ENCODE peak calls at places on chromosomes 13 and 19, in eight cellular contexts. Z, D, J, E, G, X, O and U are unnamed samples.
A peak's percentile ranks its signal among the peaks of the same experiment; 100 is the strongest.

GRCh38 chr19:7869453-7869909 is 4.7 kb downstream of the PRR36 start:
- DNase-seq in E (peak; percentile 34), Z (peak; percentile 73), G (peak; percentile 84), X (no peak), D (peak; percentile 84), O (peak; percentile 82), J (no peak), U (no peak)

GRCh38 chr13:22256111-22256639 is 585.3 kb downstream of the FGF9 start:
- DNase-seq in O (no peak), D (no peak), X (no peak), G (no peak), E (no peak), J (no peak), Z (no peak), U (no peak)

GRCh38 chr19:6679139-6679538 is 9.2 kb upstream of the TNFSF14 start:
- DNase-seq in G (no peak), Z (no peak), J (no peak), D (no peak), O (no peak), E (no peak), X (no peak), U (no peak)

GRCh38 chr19:47247308-47247990 is 8.9 kb upstream of the CCDC9 start:
- DNase-seq in Z (peak; percentile 83), O (peak; percentile 85), E (peak; percentile 76), J (peak; percentile 49), G (peak; percentile 74), D (peak; percentile 78), X (peak; percentile 56), U (no peak)

GRCh38 chr13:111338841-111339240 is 18.4 kb downstream of the TEX29 start:
- DNase-seq in Z (no peak), E (no peak), D (no peak), O (no peak), X (no peak), J (no peak), G (no peak), U (no peak)

GRCh38 chr19:5628919-5629481 is 6.1 kb downstream of the SAFB start:
- DNase-seq in X (no peak), G (no peak), Z (no peak), J (no peak), O (no peak), E (no peak), D (no peak), U (no peak)

GRCh38 chr19:45469835-45470146 is 2.0 kb downstream of the FOSB start:
- DNase-seq in G (peak; percentile 93), D (no peak), X (no peak), O (peak; percentile 91), J (no peak), E (no peak), Z (peak; percentile 93), U (no peak)

GRCh38 chr19:9939301-9939913 is 3.1 kb upstream of the OLFM2 start:
- DNase-seq in E (no peak), O (no peak), G (no peak), Z (peak; percentile 52), J (no peak), D (no peak), X (no peak), U (no peak)

GRCh38 chr13:32501058-32501457 is 37.5 kb downstream of the N4BP2L2 start:
- DNase-seq in E (no peak), O (no peak), X (no peak), D (no peak), G (no peak), Z (no peak), J (no peak), U (no peak)

GRCh38 chr13:32695602-32696250 is 109.5 kb downstream of the PDS5B start:
- DNase-seq in O (no peak), J (no peak), X (no peak), E (no peak), Z (peak; percentile 2), G (no peak), D (no peak), U (no peak)

GRCh38 chr19:11873762-11874161 is 13.8 kb upstream of the ZNF69 start:
- DNase-seq in G (no peak), D (no peak), O (no peak), E (no peak), J (no peak), Z (no peak), X (no peak), U (no peak)

GRCh38 chr13:32537580-32538233 is 888 bp downstream of the N4BP2L2 start:
- DNase-seq in E (peak; percentile 36), O (peak; percentile 26), Z (peak; percentile 44), D (peak; percentile 56), G (no peak), X (no peak), J (no peak), U (no peak)

GRCh38 chr13:42815686-42816085 is 34.3 kb downstream of the FAM216B start:
- DNase-seq in O (no peak), G (no peak), X (no peak), Z (no peak), E (no peak), D (no peak), J (no peak), U (no peak)

GRCh38 chr13:81872581-81872980 is 1531.7 kb upstream of the SPRY2 start:
- DNase-seq in Z (peak; percentile 16), E (no peak), D (no peak), X (peak; percentile 9), G (peak; percentile 8), O (no peak), J (no peak), U (no peak)

GRCh38 chr19:47598407-47599349 is 10.3 kb upstream of the BICRA start:
- DNase-seq in X (peak; percentile 93), J (peak; percentile 89), E (peak; percentile 69), O (peak; percentile 41), Z (peak; percentile 85), D (no peak), G (no peak), U (peak; percentile 94)

GRCh38 chr13:42781362-42781761 is at the start of gene FAM216B:
- DNase-seq in G (no peak), D (no peak), O (no peak), J (no peak), E (no peak), X (no peak), Z (no peak), U (no peak)

GRCh38 chr13:34816118-34816517 is 126.0 kb upstream of the NBEA start:
- DNase-seq in G (no peak), O (no peak), J (no peak), E (no peak), X (no peak), Z (no peak), D (no peak), U (no peak)

GRCh38 chr19:45404557-45405434 is at the start of gene PPP1R13L:
- DNase-seq in D (peak; percentile 91), E (peak; percentile 72), G (peak; percentile 92), Z (peak; percentile 67), X (peak; percentile 42), J (no peak), O (peak; percentile 92), U (no peak)

DNA sequence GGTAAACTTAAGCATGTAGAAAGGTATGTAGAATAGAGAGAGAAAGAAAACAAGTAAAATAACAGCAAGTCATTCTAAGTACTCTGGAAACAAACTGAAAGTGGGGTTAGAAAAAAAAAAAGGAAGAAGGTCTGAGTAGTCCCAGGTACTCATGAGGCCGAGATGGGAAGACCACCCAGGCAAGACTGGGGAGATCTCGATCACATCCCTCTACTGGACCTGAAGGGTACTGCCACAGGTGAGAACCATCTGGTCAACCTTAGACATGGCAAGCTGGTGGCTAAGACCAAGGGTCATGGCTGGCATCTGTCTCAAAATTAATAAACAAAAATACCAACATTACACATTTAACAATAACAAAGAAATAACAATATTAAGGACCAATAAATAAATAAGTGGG is 36.3 kb upstream of the ZNF724 start:
- DNase-seq in O (no peak), D (no peak), X (no peak), Z (no peak), J (no peak), E (no peak), G (peak; percentile 26), U (no peak)
- TF ChIP-seq CTCF in O (peak; percentile 18), D (peak; percentile 19), X (peak; percentile 20), Z (peak; percentile 20), J (peak; percentile 37), E (peak; percentile 24), G (peak; percentile 40), U (peak; percentile 24)

GRCh38 chr13:44218501-44219240 is 155.0 kb upstream of the SERP2 start:
- DNase-seq in D (peak; percentile 86), E (peak; percentile 87), Z (no peak), O (peak; percentile 89), G (no peak), X (no peak), J (no peak), U (no peak)
- H3K4me3 ChIP-seq in D (no peak overlapping the region), E (no peak overlapping the region), Z (no peak overlapping the region), O (no peak overlapping the region), G (no peak overlapping the region), X (no peak overlapping the region), J (no peak overlapping the region), U (no peak overlapping the region)

DNA sequence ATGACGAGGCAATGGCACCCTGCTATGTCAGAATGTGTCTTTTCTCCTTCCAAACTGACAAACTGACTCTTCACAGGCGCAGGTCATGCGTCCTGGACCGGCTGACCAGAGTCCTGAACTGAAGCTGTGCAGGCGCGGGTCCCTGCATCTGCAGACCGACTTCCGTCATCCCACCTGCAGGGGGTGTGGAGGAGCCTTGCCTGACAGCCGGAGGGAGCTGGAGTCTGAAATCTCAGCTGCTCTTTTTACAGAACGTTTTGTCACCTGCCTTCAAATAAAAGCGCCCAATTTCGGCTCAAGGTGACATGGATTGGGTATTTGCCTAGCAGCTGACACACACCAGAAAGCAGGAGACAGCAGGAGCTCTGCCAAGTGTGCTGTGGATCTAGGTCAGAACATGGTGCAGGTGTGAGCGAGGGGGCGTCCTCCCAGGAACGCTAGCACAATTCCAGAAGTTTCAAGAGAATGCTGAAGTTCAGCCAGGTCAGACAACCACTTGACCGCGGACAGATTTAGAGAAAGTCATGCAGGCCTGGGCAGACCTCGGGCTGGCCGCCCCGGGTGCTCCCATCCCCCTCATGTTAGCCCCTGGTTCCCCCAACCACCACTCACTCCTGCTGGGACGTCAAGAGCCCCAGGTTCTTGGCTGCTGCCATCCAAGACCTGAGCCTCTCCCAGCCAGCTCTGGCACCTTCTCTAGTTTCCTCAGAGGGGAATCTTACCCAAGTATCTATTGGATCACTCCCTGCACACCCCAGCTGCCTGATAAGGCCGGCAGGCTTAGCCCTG is 32.8 kb downstream of the ELL start:
- DNase-seq in J (no peak), G (peak; percentile 78), E (peak; percentile 69), O (peak; percentile 63), X (no peak), D (peak; percentile 87), Z (no peak), U (no peak)
- TF ChIP-seq CTCF in J (peak; percentile 26), G (peak; percentile 26), E (peak; percentile 54), O (peak; percentile 23), X (peak; percentile 58), D (peak; percentile 44), Z (peak; percentile 37), U (peak; percentile 33)

DNA sequence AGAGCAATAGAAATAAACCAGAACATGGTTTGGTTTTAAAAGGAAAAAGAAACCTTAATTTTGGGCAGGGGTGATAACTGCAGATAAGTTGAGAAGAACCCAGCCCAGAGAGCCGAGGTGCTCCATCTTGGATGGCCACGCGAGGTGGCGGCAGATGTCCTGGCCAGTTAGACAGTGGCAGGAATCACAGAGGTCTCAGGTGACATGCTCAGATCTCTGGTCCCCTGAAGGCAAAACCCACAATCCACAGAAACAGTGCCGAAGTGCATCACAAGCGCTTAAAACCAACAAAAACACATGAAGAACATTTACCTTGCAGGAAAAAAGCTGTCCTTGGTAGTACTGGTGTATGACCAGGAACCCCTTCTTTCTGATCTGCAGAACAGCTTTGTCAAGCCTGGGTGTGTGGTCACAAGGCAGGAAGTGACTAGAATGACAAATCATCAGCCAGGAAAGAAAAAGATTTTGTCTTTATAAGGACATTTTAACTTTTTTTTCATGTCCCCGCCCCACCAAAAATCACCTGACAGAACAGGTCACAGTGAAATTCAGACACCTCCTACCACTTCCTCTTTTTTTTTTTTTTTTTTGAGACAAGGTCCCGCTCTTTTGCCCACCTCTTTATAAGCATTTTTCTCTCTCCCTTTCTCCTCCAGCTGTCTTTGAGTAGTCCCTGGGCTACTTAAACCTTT is at the start of gene LCP1:
- DNase-seq in X (no peak), Z (no peak), E (no peak), J (no peak), G (no peak), O (peak; percentile 34), D (no peak), U (no peak)
- H3K4me3 ChIP-seq in X (no peak within 1 kb of the TSS), Z (no peak within 1 kb of the TSS), E (no peak within 1 kb of the TSS), J (no peak within 1 kb of the TSS), G (no peak within 1 kb of the TSS), O (peak within 1 kb of the TSS; percentile 33), D (peak within 1 kb of the TSS; percentile 22), U (no peak within 1 kb of the TSS)